ENCODE peak calls at places on chromosomes 16 and 17, in four cellular contexts. W is NCI-H1092, E is activated T-helper 1 cell treated with Interleukin-2 at 50 U/mL for 16 hours, A is dorsolateral prefrontal cortex. T is an unnamed sample.

GRCh38 chr17:32350662-32351418 is 883 bp downstream of the ZNF207 start:
- DNase-seq in E (no peak), W (no peak), A (no peak), T (peak; percentile 75)

GRCh38 chr17:27379863-27380533 is 76.2 kb upstream of the KSR1 start:
- DNase-seq in E (no peak), A (peak; percentile 34), W (no peak), T (no peak)

GRCh38 chr17:41397003-41397665 is at the start of gene KRT31:
- DNase-seq in E (no peak), W (no peak), A (no peak), T (no peak)

GRCh38 chr17:17041018-17041521 is 1.2 kb upstream of the MPRIP start:
- DNase-seq in W (no peak), E (no peak), A (no peak), T (peak; percentile 67)

GRCh38 chr16:70481929-70482536 is 27.6 kb downstream of the FCSK start:
- DNase-seq in W (no peak), E (no peak), A (no peak), T (no peak)

GRCh38 chr17:61619493-61619892 is 28.5 kb upstream of the NACA2 start:
- DNase-seq in W (no peak), E (no peak), A (no peak), T (peak; percentile 10)

GRCh38 chr17:7354262-7354781 is 634 bp upstream of the TMEM95 start:
- DNase-seq in A (no peak), E (no peak), W (no peak), T (peak; percentile 52)

GRCh38 chr17:1703063-1703462 is 7.1 kb downstream of the TLCD2 start:
- DNase-seq in E (no peak), A (no peak), W (no peak), T (no peak)

GRCh38 chr17:76154935-76155845 is 14.1 kb upstream of the FOXJ1 start:
- DNase-seq in E (no peak), A (no peak), W (no peak), T (no peak)

GRCh38 chr17:30093463-30094147 is 23.0 kb upstream of the NSRP1 start:
- DNase-seq in W (peak; percentile 37), E (peak; percentile 6), A (no peak), T (peak; percentile 82)

GRCh38 chr17:16419929-16420271 is 4.5 kb downstream of the TRPV2 start:
- DNase-seq in A (no peak), E (peak; percentile 24), W (no peak), T (no peak)

GRCh38 chr17:79633937-79634813 is 23.3 kb upstream of the RBFOX3 start:
- DNase-seq in A (no peak), W (no peak), E (no peak), T (no peak)

GRCh38 chr17:44909681-44910144 is 5.6 kb downstream of the GFAP start:
- DNase-seq in W (no peak), E (no peak), A (no peak), T (no peak)

GRCh38 chr17:39196820-39197331 is 593 bp downstream of the CACNB1 start:
- DNase-seq in A (no peak), E (no peak), W (no peak), T (no peak)

GRCh38 chr16:56610017-56610608 is 1.7 kb downstream of the MT2A start:
- DNase-seq in A (no peak), E (peak; percentile 29), W (no peak), T (peak; percentile 32)

GRCh38 chr17:60392845-60393702 is 1.1 kb upstream of the USP32 start:
- DNase-seq in E (no peak), A (no peak), W (peak; percentile 45), T (peak; percentile 33)

T was measured in mesendoderm.